ENCODE peak calls at places on chromosomes 12 and 14, in seven cellular contexts. W is stimulated activated CD4-positive, alpha-beta T cell treated with anti-CD3 and anti-CD28 coated beads, Interleukin-15, amount 100 ng/mL, for 1 hour; B is choroid plexus epithelial cell; M is lung; R is HEK293T; O is T-helper 17 cell; F is mucosa of descending colon. E is an unnamed sample.

GRCh38 chr14:31287294-31287972 is 79.8 kb upstream of the HECTD1 start:
- DNase-seq in M (no peak), B (no peak), F (no peak), W (no peak), O (no peak), R (no peak), E (no peak)

GRCh38 chr12:47458273-47458672 is 247.6 kb downstream of the RPAP3 start:
- DNase-seq in O (no peak), R (no peak), B (no peak), W (no peak), F (no peak), M (no peak), E (peak)

GRCh38 chr12:64943686-64944085 is 119.2 kb downstream of the TBC1D30 start:
- DNase-seq in O (no peak), F (no peak), R (no peak), B (peak), M (no peak), W (no peak), E (peak)

GRCh38 chr12:92735131-92735721 is 32.4 kb downstream of the PLEKHG7 start:
- DNase-seq in R (peak), W (no peak), F (no peak), B (peak), O (no peak), M (no peak), E (peak)

GRCh38 chr12:56644654-56645053 is 1.1 kb downstream of the ATP5F1B start:
- DNase-seq in R (no peak), F (no peak), M (no peak), W (no peak), B (peak), O (no peak), E (no peak)

GRCh38 chr12:98646165-98646764 is 1.2 kb downstream of the APAF1 start:
- DNase-seq in M (no peak), O (no peak), B (peak), W (no peak), F (no peak), R (peak), E (peak)

GRCh38 chr14:24351517-24351916 is 11.7 kb upstream of the RIPK3 start:
- DNase-seq in M (no peak), R (no peak), O (no peak), B (peak), F (no peak), W (no peak), E (peak)

GRCh38 chr14:34920339-34920738 is 45.2 kb upstream of the BAZ1A start:
- DNase-seq in W (no peak), O (no peak), R (no peak), M (no peak), F (no peak), B (peak), E (no peak)

GRCh38 chr12:122836027-122836921 is 1.0 kb downstream of the HIP1R start:
- DNase-seq in O (no peak), F (peak), B (no peak), R (no peak), W (no peak), M (no peak), E (peak)

GRCh38 chr14:20781805-20782204 is 737 bp downstream of the RNASE6 start:
- DNase-seq in F (no peak), O (no peak), R (no peak), M (no peak), B (no peak), W (no peak), E (no peak)

GRCh38 chr14:72699852-72700257 is 194.0 kb downstream of the DPF3 start:
- DNase-seq in W (no peak), M (peak), B (peak), R (no peak), F (no peak), O (no peak), E (peak)

GRCh38 chr12:46218509-46219095 is 50.2 kb downstream of the SLC38A1 start:
- DNase-seq in F (no peak), O (no peak), W (no peak), R (no peak), B (no peak), M (no peak), E (no peak)

GRCh38 chr12:131388164-131388795 is 322.6 kb upstream of the SFSWAP start:
- DNase-seq in O (no peak), R (no peak), M (no peak), B (no peak), F (no peak), W (no peak), E (no peak)

GRCh38 chr14:104603623-104604401 is 760 bp downstream of the TMEM179 start:
- DNase-seq in R (no peak), F (no peak), O (no peak), W (no peak), M (no peak), B (no peak), E (no peak)

GRCh38 chr14:91280129-91280528 is 35.6 kb upstream of the GPR68 start:
- DNase-seq in O (no peak), F (no peak), R (no peak), M (no peak), B (no peak), W (no peak), E (no peak)

GRCh38 chr12:70849265-70849960 is 71.1 kb downstream of the PTPRR start:
- DNase-seq in R (peak), M (no peak), O (no peak), B (peak), W (no peak), F (no peak), E (peak)

GRCh38 chr14:69643430-69644200 is 32.2 kb downstream of the SUSD6 start:
- DNase-seq in R (no peak), B (peak), M (peak), W (peak), F (peak), O (no peak), E (peak)

GRCh38 chr14:64654072-64654899 is 49.9 kb upstream of the PLEKHG3 start:
- DNase-seq in M (no peak), O (no peak), B (peak), R (no peak), F (no peak), W (no peak), E (peak)

GRCh38 chr12:117587646-117588287 is 226.3 kb upstream of the NOS1 start:
- DNase-seq in M (peak), O (no peak), R (peak), W (peak), B (peak), F (no peak), E (peak)

GRCh38 chr12:107635139-107635538 is 50.5 kb upstream of the PWP1 start:
- DNase-seq in F (no peak), M (no peak), R (no peak), W (no peak), O (no peak), B (peak), E (peak)

GRCh38 chr12:9864913-9865675 is 4.1 kb downstream of the CLEC2B start:
- DNase-seq in B (no peak), R (no peak), M (no peak), O (no peak), F (no peak), W (no peak), E (no peak)